ENCODE peak calls at places on chromosomes 5 and 9, in nine cellular contexts. H, G, U, Z, E, T, X, N and K are unnamed samples.
A peak's percentile ranks its signal among the peaks of the same experiment; 100 is the strongest.

GRCh38 chr9:134152022-134152448 is 12.3 kb downstream of the RNU6ATAC start:
- DNase-seq in N (no peak), Z (no peak), X (no peak), H (no peak), T (no peak), E (no peak), U (no peak), G (no peak), K (no peak)

GRCh38 chr5:156621719-156622118 is 228.4 kb upstream of the PPP1R2B start:
- DNase-seq in X (no peak), U (no peak), N (no peak), Z (no peak), H (no peak), T (no peak), G (no peak), E (no peak), K (no peak)

GRCh38 chr9:34451545-34451944 is 6.8 kb downstream of the FAM219A start:
- DNase-seq in T (no peak), Z (no peak), E (no peak), N (no peak), H (no peak), X (no peak), U (no peak), G (no peak), K (no peak)

GRCh38 chr9:135517407-135517822 is 3.8 kb upstream of the LCN1 start:
- DNase-seq in T (no peak), E (no peak), G (peak; percentile 17), Z (no peak), H (peak; percentile 32), X (no peak), U (no peak), N (no peak), K (no peak)

GRCh38 chr5:9396285-9396770 is 149.5 kb downstream of the SEMA5A start:
- DNase-seq in U (no peak), N (no peak), T (no peak), Z (no peak), H (no peak), G (no peak), E (no peak), X (no peak), K (peak; percentile 11)

GRCh38 chr9:101495810-101496209 is 37.8 kb upstream of the RNF20 start:
- DNase-seq in U (no peak), N (no peak), E (peak; percentile 17), H (no peak), Z (no peak), T (no peak), X (no peak), G (no peak), K (no peak)

GRCh38 chr5:55220433-55221185 is 6.5 kb downstream of the MCIDAS start:
- DNase-seq in U (no peak), X (no peak), Z (no peak), E (no peak), G (peak; percentile 64), H (peak; percentile 91), T (no peak), N (peak; percentile 39), K (peak; percentile 89)

GRCh38 chr5:138972230-138972629 is 97.1 kb upstream of the LRRTM2 start:
- DNase-seq in T (no peak), X (no peak), Z (no peak), U (no peak), E (no peak), N (no peak), H (peak; percentile 38), G (no peak), K (no peak)

GRCh38 chr5:101271945-101272344 is 368.9 kb upstream of the ST8SIA4 start:
- DNase-seq in Z (no peak), E (no peak), T (no peak), G (no peak), H (no peak), X (no peak), N (no peak), U (no peak), K (no peak)

GRCh38 chr5:95280692-95281091 is 4.2 kb downstream of the MCTP1 start:
- DNase-seq in N (no peak), X (no peak), U (no peak), Z (no peak), H (no peak), G (no peak), E (no peak), T (no peak), K (no peak)

GRCh38 chr5:113232246-113232645 is 202.5 kb downstream of the TSSK1B start:
- DNase-seq in H (no peak), Z (no peak), U (no peak), N (no peak), G (no peak), T (no peak), E (no peak), X (no peak), K (no peak)

GRCh38 chr9:132878695-132879064 is at the start of gene SPACA9:
- DNase-seq in N (peak; percentile 84), X (no peak), U (no peak), H (peak; percentile 83), G (peak; percentile 62), Z (no peak), E (peak; percentile 55), T (peak; percentile 74), K (peak; percentile 93)

GRCh38 chr5:158660726-158661125 is 439.0 kb downstream of the EBF1 start:
- DNase-seq in Z (no peak), X (no peak), N (no peak), H (no peak), T (no peak), G (no peak), E (no peak), U (no peak), K (no peak)

GRCh38 chr9:114156311-114156657 is 947 bp downstream of the COL27A1 start:
- DNase-seq in H (no peak), G (peak; percentile 35), E (peak; percentile 42), Z (no peak), X (no peak), T (no peak), N (peak; percentile 50), U (peak; percentile 18), K (no peak)
- H3K4me3 ChIP-seq in H (peak overlapping the region; percentile 94), G (peak overlapping the region; percentile 73), E (peak overlapping the region; percentile 64), Z (peak overlapping the region; percentile 49), X (peak overlapping the region; percentile 73), T (peak overlapping the region; percentile 80), N (peak overlapping the region; percentile 98), U (peak overlapping the region; percentile 30), K (peak overlapping the region; percentile 68)

DNA sequence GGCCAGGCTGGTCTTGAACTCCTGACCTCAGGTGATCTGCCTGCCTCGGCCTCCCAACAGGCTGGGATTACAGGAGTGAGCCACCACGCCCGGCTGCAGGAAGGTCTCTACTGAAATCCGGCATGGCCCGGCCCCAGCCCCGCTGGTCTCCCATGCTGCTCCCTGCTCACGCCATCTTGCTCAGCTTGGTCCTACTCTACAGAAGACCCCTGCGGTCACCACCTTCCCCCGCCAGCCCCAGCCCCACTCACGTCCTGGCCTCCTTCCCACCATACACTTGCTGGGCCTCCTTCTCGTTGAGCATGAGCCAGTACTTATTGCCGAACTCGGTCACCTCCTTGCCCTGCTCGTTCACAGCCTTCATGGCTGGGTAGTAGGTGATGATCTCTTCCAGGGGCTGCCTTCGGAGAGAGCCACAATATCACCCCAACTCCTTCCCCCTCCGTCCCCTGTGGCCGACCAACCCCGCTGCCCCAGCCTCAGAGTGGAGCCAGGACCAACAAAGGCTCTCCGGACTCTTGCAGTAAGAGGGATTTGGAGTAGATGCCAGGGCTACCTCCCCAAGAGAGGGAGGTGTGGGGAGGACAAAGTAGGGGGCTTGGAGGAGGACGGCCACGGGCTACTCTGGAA is 4.0 kb downstream of the PTGES2 start:
- DNase-seq in G (peak; percentile 11), X (no peak), H (no peak), E (no peak), N (no peak), Z (no peak), U (no peak), T (peak; percentile 16), K (peak; percentile 13)
- H3K4me3 ChIP-seq in G (no peak overlapping the region), X (no peak overlapping the region), H (no peak overlapping the region), E (no peak overlapping the region), N (no peak overlapping the region), Z (no peak overlapping the region), U (no peak overlapping the region), T (no peak overlapping the region), K (no peak overlapping the region)

GRCh38 chr9:129609486-129610192 is 11.3 kb downstream of the C9orf50 start:
- DNase-seq in X (no peak), U (peak; percentile 49), E (peak; percentile 42), H (peak; percentile 70), N (peak; percentile 55), Z (no peak), T (peak; percentile 51), G (peak; percentile 74), K (peak; percentile 94)
- H3K4me3 ChIP-seq in X (no peak overlapping the region), U (no peak overlapping the region), E (no peak overlapping the region), H (no peak overlapping the region), N (no peak overlapping the region), Z (no peak overlapping the region), T (peak overlapping the region; percentile 78), G (peak overlapping the region; percentile 65), K (peak overlapping the region; percentile 28)

GRCh38 chr5:142125378-142125777 is 16.8 kb downstream of the NDFIP1 start:
- DNase-seq in G (no peak), X (no peak), U (no peak), H (no peak), Z (no peak), T (no peak), E (no peak), N (no peak), K (no peak)

GRCh38 chr5:142128675-142129208 is 20.2 kb downstream of the NDFIP1 start:
- DNase-seq in T (no peak), X (no peak), Z (no peak), U (no peak), N (no peak), G (no peak), E (no peak), H (no peak), K (no peak)

GRCh38 chr5:142131394-142131793 is 22.8 kb downstream of the NDFIP1 start:
- DNase-seq in T (no peak), G (no peak), X (no peak), H (no peak), N (no peak), Z (no peak), U (no peak), E (no peak), K (no peak)

GRCh38 chr5:142125963-142126362 is 17.4 kb downstream of the NDFIP1 start:
- DNase-seq in T (no peak), Z (no peak), H (no peak), X (no peak), N (no peak), E (no peak), G (no peak), U (no peak), K (no peak)

GRCh38 chr5:142129447-142129846 is 20.9 kb downstream of the NDFIP1 start:
- DNase-seq in N (no peak), X (no peak), H (no peak), E (no peak), Z (no peak), T (no peak), G (no peak), U (no peak), K (no peak)
- H3K4me3 ChIP-seq in N (no peak overlapping the region), X (no peak overlapping the region), H (no peak overlapping the region), E (no peak overlapping the region), Z (no peak overlapping the region), T (no peak overlapping the region), G (no peak overlapping the region), U (no peak overlapping the region), K (no peak overlapping the region)

GRCh38 chr5:7904170-7904569 is 35.2 kb downstream of the MTRR start:
- DNase-seq in U (no peak), T (no peak), N (no peak), H (no peak), E (peak; percentile 66), X (peak; percentile 21), Z (no peak), G (no peak), K (no peak)
- H3K4me3 ChIP-seq in U (no peak overlapping the region), T (no peak overlapping the region), N (no peak overlapping the region), H (no peak overlapping the region), E (no peak overlapping the region), X (no peak overlapping the region), Z (no peak overlapping the region), G (no peak overlapping the region), K (no peak overlapping the region)